ENCODE peak calls at places on chromosomes 7 and 10, in ten cellular contexts. One of them, this sample, is unnamed.

GRCh38 chr7:95687759-95688343 is 84.5 kb upstream of the DYNC1I1 start:
- DNase-seq in hippocampal formation: peak
- DNase-seq in CD4-positive, CD25-positive, alpha-beta regulatory T cell: no peak
- DNase-seq in body of pancreas: no peak
- DNase-seq in NCI-H774: peak
- DNase-seq in suprapubic skin: no peak
- DNase-seq in effector memory CD8-positive, alpha-beta T cell: no peak
- DNase-seq in prostate gland: no peak
- DNase-seq in T-helper 17 cell: no peak
- DNase-seq in stimulated activated CD4-positive, alpha-beta T cell treated with anti-CD3 and anti-CD28 coated beads, Interleukin-1b, Interleukin-23, amount 100 ng/mL, for 48 hours: no peak
- DNase-seq in this sample: no peak

GRCh38 chr7:114070246-114070645 is 151.4 kb upstream of the PPP1R3A start:
- DNase-seq in hippocampal formation: no peak
- DNase-seq in prostate gland: no peak
- DNase-seq in T-helper 17 cell: no peak
- DNase-seq in suprapubic skin: no peak
- DNase-seq in stimulated activated CD4-positive, alpha-beta T cell treated with anti-CD3 and anti-CD28 coated beads, Interleukin-1b, Interleukin-23, amount 100 ng/mL, for 48 hours: no peak
- DNase-seq in CD4-positive, CD25-positive, alpha-beta regulatory T cell: no peak
- DNase-seq in body of pancreas: no peak
- DNase-seq in effector memory CD8-positive, alpha-beta T cell: no peak
- DNase-seq in NCI-H774: no peak
- DNase-seq in this sample: no peak

GRCh38 chr10:60654813-60655464 is 123.3 kb upstream of the CDK1 start:
- DNase-seq in body of pancreas: no peak
- DNase-seq in NCI-H774: no peak
- DNase-seq in effector memory CD8-positive, alpha-beta T cell: no peak
- DNase-seq in CD4-positive, CD25-positive, alpha-beta regulatory T cell: no peak
- DNase-seq in suprapubic skin: no peak
- DNase-seq in hippocampal formation: no peak
- DNase-seq in stimulated activated CD4-positive, alpha-beta T cell treated with anti-CD3 and anti-CD28 coated beads, Interleukin-1b, Interleukin-23, amount 100 ng/mL, for 48 hours: no peak
- DNase-seq in prostate gland: no peak
- DNase-seq in T-helper 17 cell: no peak
- DNase-seq in this sample: no peak

GRCh38 chr7:146146866-146147265 is 30.3 kb downstream of the CNTNAP2 start:
- DNase-seq in prostate gland: no peak
- DNase-seq in hippocampal formation: no peak
- DNase-seq in effector memory CD8-positive, alpha-beta T cell: no peak
- DNase-seq in stimulated activated CD4-positive, alpha-beta T cell treated with anti-CD3 and anti-CD28 coated beads, Interleukin-1b, Interleukin-23, amount 100 ng/mL, for 48 hours: no peak
- DNase-seq in CD4-positive, CD25-positive, alpha-beta regulatory T cell: no peak
- DNase-seq in T-helper 17 cell: no peak
- DNase-seq in NCI-H774: peak
- DNase-seq in suprapubic skin: no peak
- DNase-seq in body of pancreas: no peak
- DNase-seq in this sample: no peak

GRCh38 chr10:83108565-83109333 is 1030.6 kb upstream of the GHITM start:
- DNase-seq in CD4-positive, CD25-positive, alpha-beta regulatory T cell: no peak
- DNase-seq in suprapubic skin: no peak
- DNase-seq in NCI-H774: no peak
- DNase-seq in T-helper 17 cell: no peak
- DNase-seq in prostate gland: no peak
- DNase-seq in hippocampal formation: no peak
- DNase-seq in stimulated activated CD4-positive, alpha-beta T cell treated with anti-CD3 and anti-CD28 coated beads, Interleukin-1b, Interleukin-23, amount 100 ng/mL, for 48 hours: no peak
- DNase-seq in effector memory CD8-positive, alpha-beta T cell: no peak
- DNase-seq in body of pancreas: no peak
- DNase-seq in this sample: no peak

GRCh38 chr10:112583236-112583919 is 136.4 kb downstream of the VTI1A start:
- DNase-seq in NCI-H774: no peak
- DNase-seq in T-helper 17 cell: no peak
- DNase-seq in CD4-positive, CD25-positive, alpha-beta regulatory T cell: no peak
- DNase-seq in stimulated activated CD4-positive, alpha-beta T cell treated with anti-CD3 and anti-CD28 coated beads, Interleukin-1b, Interleukin-23, amount 100 ng/mL, for 48 hours: no peak
- DNase-seq in hippocampal formation: no peak
- DNase-seq in body of pancreas: no peak
- DNase-seq in effector memory CD8-positive, alpha-beta T cell: no peak
- DNase-seq in suprapubic skin: no peak
- DNase-seq in prostate gland: no peak
- DNase-seq in this sample: no peak

GRCh38 chr7:45863715-45864114 is 9.2 kb downstream of the CCDC201 start:
- DNase-seq in T-helper 17 cell: no peak
- DNase-seq in suprapubic skin: no peak
- DNase-seq in body of pancreas: no peak
- DNase-seq in hippocampal formation: no peak
- DNase-seq in effector memory CD8-positive, alpha-beta T cell: no peak
- DNase-seq in prostate gland: no peak
- DNase-seq in CD4-positive, CD25-positive, alpha-beta regulatory T cell: no peak
- DNase-seq in NCI-H774: no peak
- DNase-seq in stimulated activated CD4-positive, alpha-beta T cell treated with anti-CD3 and anti-CD28 coated beads, Interleukin-1b, Interleukin-23, amount 100 ng/mL, for 48 hours: no peak
- DNase-seq in this sample: no peak

GRCh38 chr10:114151486-114151885 is 22.5 kb downstream of the CCDC186 start:
- DNase-seq in body of pancreas: no peak
- DNase-seq in hippocampal formation: no peak
- DNase-seq in effector memory CD8-positive, alpha-beta T cell: no peak
- DNase-seq in stimulated activated CD4-positive, alpha-beta T cell treated with anti-CD3 and anti-CD28 coated beads, Interleukin-1b, Interleukin-23, amount 100 ng/mL, for 48 hours: no peak
- DNase-seq in T-helper 17 cell: no peak
- DNase-seq in CD4-positive, CD25-positive, alpha-beta regulatory T cell: no peak
- DNase-seq in suprapubic skin: no peak
- DNase-seq in prostate gland: no peak
- DNase-seq in NCI-H774: no peak
- DNase-seq in this sample: no peak

GRCh38 chr7:116687801-116688201 is 15.8 kb downstream of the MET start:
- DNase-seq in effector memory CD8-positive, alpha-beta T cell: no peak
- DNase-seq in CD4-positive, CD25-positive, alpha-beta regulatory T cell: no peak
- DNase-seq in T-helper 17 cell: no peak
- DNase-seq in hippocampal formation: no peak
- DNase-seq in body of pancreas: no peak
- DNase-seq in stimulated activated CD4-positive, alpha-beta T cell treated with anti-CD3 and anti-CD28 coated beads, Interleukin-1b, Interleukin-23, amount 100 ng/mL, for 48 hours: no peak
- DNase-seq in prostate gland: no peak
- DNase-seq in NCI-H774: no peak
- DNase-seq in suprapubic skin: no peak
- DNase-seq in this sample: no peak

GRCh38 chr7:129423700-129424410 is 10.4 kb upstream of the STRIP2 start:
- DNase-seq in hippocampal formation: no peak
- DNase-seq in stimulated activated CD4-positive, alpha-beta T cell treated with anti-CD3 and anti-CD28 coated beads, Interleukin-1b, Interleukin-23, amount 100 ng/mL, for 48 hours: no peak
- DNase-seq in NCI-H774: no peak
- DNase-seq in CD4-positive, CD25-positive, alpha-beta regulatory T cell: no peak
- DNase-seq in T-helper 17 cell: no peak
- DNase-seq in suprapubic skin: no peak
- DNase-seq in prostate gland: no peak
- DNase-seq in body of pancreas: no peak
- DNase-seq in effector memory CD8-positive, alpha-beta T cell: no peak
- DNase-seq in this sample: no peak

GRCh38 chr10:86779267-86780017 is 23.0 kb downstream of the BMPR1A start:
- DNase-seq in stimulated activated CD4-positive, alpha-beta T cell treated with anti-CD3 and anti-CD28 coated beads, Interleukin-1b, Interleukin-23, amount 100 ng/mL, for 48 hours: no peak
- DNase-seq in T-helper 17 cell: no peak
- DNase-seq in effector memory CD8-positive, alpha-beta T cell: no peak
- DNase-seq in NCI-H774: no peak
- DNase-seq in CD4-positive, CD25-positive, alpha-beta regulatory T cell: no peak
- DNase-seq in prostate gland: no peak
- DNase-seq in body of pancreas: no peak
- DNase-seq in suprapubic skin: no peak
- DNase-seq in hippocampal formation: no peak
- DNase-seq in this sample: no peak

GRCh38 chr7:4439444-4439843 is 242.7 kb upstream of the FOXK1 start:
- DNase-seq in body of pancreas: no peak
- DNase-seq in NCI-H774: no peak
- DNase-seq in stimulated activated CD4-positive, alpha-beta T cell treated with anti-CD3 and anti-CD28 coated beads, Interleukin-1b, Interleukin-23, amount 100 ng/mL, for 48 hours: no peak
- DNase-seq in CD4-positive, CD25-positive, alpha-beta regulatory T cell: no peak
- DNase-seq in hippocampal formation: no peak
- DNase-seq in effector memory CD8-positive, alpha-beta T cell: no peak
- DNase-seq in T-helper 17 cell: no peak
- DNase-seq in suprapubic skin: no peak
- DNase-seq in prostate gland: no peak
- DNase-seq in this sample: peak

GRCh38 chr7:128740996-128741395 is 1.8 kb downstream of the CALU start:
- DNase-seq in T-helper 17 cell: no peak
- DNase-seq in hippocampal formation: no peak
- DNase-seq in prostate gland: no peak
- DNase-seq in CD4-positive, CD25-positive, alpha-beta regulatory T cell: no peak
- DNase-seq in body of pancreas: peak
- DNase-seq in stimulated activated CD4-positive, alpha-beta T cell treated with anti-CD3 and anti-CD28 coated beads, Interleukin-1b, Interleukin-23, amount 100 ng/mL, for 48 hours: no peak
- DNase-seq in NCI-H774: no peak
- DNase-seq in suprapubic skin: no peak
- DNase-seq in effector memory CD8-positive, alpha-beta T cell: no peak
- DNase-seq in this sample: peak

GRCh38 chr7:103966593-103967277 is 22.7 kb downstream of the RELN start:
- DNase-seq in body of pancreas: no peak
- DNase-seq in suprapubic skin: no peak
- DNase-seq in NCI-H774: no peak
- DNase-seq in T-helper 17 cell: no peak
- DNase-seq in prostate gland: no peak
- DNase-seq in hippocampal formation: no peak
- DNase-seq in CD4-positive, CD25-positive, alpha-beta regulatory T cell: no peak
- DNase-seq in stimulated activated CD4-positive, alpha-beta T cell treated with anti-CD3 and anti-CD28 coated beads, Interleukin-1b, Interleukin-23, amount 100 ng/mL, for 48 hours: no peak
- DNase-seq in effector memory CD8-positive, alpha-beta T cell: no peak
- DNase-seq in this sample: no peak

GRCh38 chr7:24143547-24143946 is 140.4 kb upstream of the NPY start:
- DNase-seq in effector memory CD8-positive, alpha-beta T cell: no peak
- DNase-seq in stimulated activated CD4-positive, alpha-beta T cell treated with anti-CD3 and anti-CD28 coated beads, Interleukin-1b, Interleukin-23, amount 100 ng/mL, for 48 hours: no peak
- DNase-seq in body of pancreas: no peak
- DNase-seq in T-helper 17 cell: no peak
- DNase-seq in CD4-positive, CD25-positive, alpha-beta regulatory T cell: no peak
- DNase-seq in prostate gland: no peak
- DNase-seq in suprapubic skin: no peak
- DNase-seq in hippocampal formation: no peak
- DNase-seq in NCI-H774: no peak
- DNase-seq in this sample: no peak

GRCh38 chr10:23192741-23193434 is 776 bp downstream of the PTF1A start:
- DNase-seq in T-helper 17 cell: no peak
- DNase-seq in hippocampal formation: no peak
- DNase-seq in suprapubic skin: no peak
- DNase-seq in prostate gland: no peak
- DNase-seq in CD4-positive, CD25-positive, alpha-beta regulatory T cell: no peak
- DNase-seq in effector memory CD8-positive, alpha-beta T cell: no peak
- DNase-seq in NCI-H774: no peak
- DNase-seq in body of pancreas: peak
- DNase-seq in stimulated activated CD4-positive, alpha-beta T cell treated with anti-CD3 and anti-CD28 coated beads, Interleukin-1b, Interleukin-23, amount 100 ng/mL, for 48 hours: no peak
- DNase-seq in this sample: no peak

GRCh38 chr7:46153951-46154787 is 233.1 kb upstream of the IGFBP3 start:
- DNase-seq in effector memory CD8-positive, alpha-beta T cell: no peak
- DNase-seq in suprapubic skin: no peak
- DNase-seq in body of pancreas: no peak
- DNase-seq in CD4-positive, CD25-positive, alpha-beta regulatory T cell: no peak
- DNase-seq in hippocampal formation: no peak
- DNase-seq in T-helper 17 cell: no peak
- DNase-seq in stimulated activated CD4-positive, alpha-beta T cell treated with anti-CD3 and anti-CD28 coated beads, Interleukin-1b, Interleukin-23, amount 100 ng/mL, for 48 hours: no peak
- DNase-seq in prostate gland: no peak
- DNase-seq in NCI-H774: no peak
- DNase-seq in this sample: no peak

GRCh38 chr7:124480821-124481290 is 284.7 kb downstream of the GPR37 start:
- DNase-seq in stimulated activated CD4-positive, alpha-beta T cell treated with anti-CD3 and anti-CD28 coated beads, Interleukin-1b, Interleukin-23, amount 100 ng/mL, for 48 hours: no peak
- DNase-seq in body of pancreas: no peak
- DNase-seq in T-helper 17 cell: no peak
- DNase-seq in NCI-H774: no peak
- DNase-seq in CD4-positive, CD25-positive, alpha-beta regulatory T cell: no peak
- DNase-seq in hippocampal formation: no peak
- DNase-seq in prostate gland: no peak
- DNase-seq in effector memory CD8-positive, alpha-beta T cell: no peak
- DNase-seq in suprapubic skin: no peak
- DNase-seq in this sample: no peak

GRCh38 chr7:148918058-148918596 is 34.0 kb upstream of the EZH2 start:
- DNase-seq in prostate gland: no peak
- DNase-seq in effector memory CD8-positive, alpha-beta T cell: no peak
- DNase-seq in CD4-positive, CD25-positive, alpha-beta regulatory T cell: no peak
- DNase-seq in body of pancreas: no peak
- DNase-seq in stimulated activated CD4-positive, alpha-beta T cell treated with anti-CD3 and anti-CD28 coated beads, Interleukin-1b, Interleukin-23, amount 100 ng/mL, for 48 hours: no peak
- DNase-seq in NCI-H774: no peak
- DNase-seq in hippocampal formation: no peak
- DNase-seq in suprapubic skin: no peak
- DNase-seq in T-helper 17 cell: no peak
- DNase-seq in this sample: no peak

GRCh38 chr7:120521761-120522737 is 249.1 kb downstream of the KCND2 start:
- DNase-seq in CD4-positive, CD25-positive, alpha-beta regulatory T cell: no peak
- DNase-seq in hippocampal formation: no peak
- DNase-seq in T-helper 17 cell: no peak
- DNase-seq in prostate gland: no peak
- DNase-seq in NCI-H774: no peak
- DNase-seq in body of pancreas: no peak
- DNase-seq in effector memory CD8-positive, alpha-beta T cell: no peak
- DNase-seq in suprapubic skin: no peak
- DNase-seq in stimulated activated CD4-positive, alpha-beta T cell treated with anti-CD3 and anti-CD28 coated beads, Interleukin-1b, Interleukin-23, amount 100 ng/mL, for 48 hours: no peak
- DNase-seq in this sample: no peak

GRCh38 chr7:125253454-125254182 is 324.0 kb upstream of the POT1 start:
- DNase-seq in body of pancreas: no peak
- DNase-seq in effector memory CD8-positive, alpha-beta T cell: no peak
- DNase-seq in T-helper 17 cell: no peak
- DNase-seq in hippocampal formation: no peak
- DNase-seq in suprapubic skin: no peak
- DNase-seq in stimulated activated CD4-positive, alpha-beta T cell treated with anti-CD3 and anti-CD28 coated beads, Interleukin-1b, Interleukin-23, amount 100 ng/mL, for 48 hours: no peak
- DNase-seq in NCI-H774: no peak
- DNase-seq in prostate gland: no peak
- DNase-seq in CD4-positive, CD25-positive, alpha-beta regulatory T cell: no peak
- DNase-seq in this sample: no peak

GRCh38 chr7:27303021-27303420 is 60.4 kb downstream of the EVX1 start:
- DNase-seq in NCI-H774: no peak
- DNase-seq in prostate gland: peak
- DNase-seq in T-helper 17 cell: no peak
- DNase-seq in CD4-positive, CD25-positive, alpha-beta regulatory T cell: no peak
- DNase-seq in suprapubic skin: no peak
- DNase-seq in stimulated activated CD4-positive, alpha-beta T cell treated with anti-CD3 and anti-CD28 coated beads, Interleukin-1b, Interleukin-23, amount 100 ng/mL, for 48 hours: no peak
- DNase-seq in hippocampal formation: no peak
- DNase-seq in body of pancreas: no peak
- DNase-seq in effector memory CD8-positive, alpha-beta T cell: no peak
- DNase-seq in this sample: no peak

GRCh38 chr7:96188623-96188991 is 133.3 kb downstream of the SLC25A13 start:
- DNase-seq in body of pancreas: no peak
- DNase-seq in suprapubic skin: no peak
- DNase-seq in T-helper 17 cell: no peak
- DNase-seq in hippocampal formation: peak
- DNase-seq in stimulated activated CD4-positive, alpha-beta T cell treated with anti-CD3 and anti-CD28 coated beads, Interleukin-1b, Interleukin-23, amount 100 ng/mL, for 48 hours: no peak
- DNase-seq in effector memory CD8-positive, alpha-beta T cell: no peak
- DNase-seq in CD4-positive, CD25-positive, alpha-beta regulatory T cell: no peak
- DNase-seq in NCI-H774: no peak
- DNase-seq in prostate gland: no peak
- DNase-seq in this sample: no peak

GRCh38 chr7:22863156-22863899 is 40.7 kb upstream of the TOMM7 start:
- DNase-seq in stimulated activated CD4-positive, alpha-beta T cell treated with anti-CD3 and anti-CD28 coated beads, Interleukin-1b, Interleukin-23, amount 100 ng/mL, for 48 hours: no peak
- DNase-seq in T-helper 17 cell: no peak
- DNase-seq in effector memory CD8-positive, alpha-beta T cell: no peak
- DNase-seq in CD4-positive, CD25-positive, alpha-beta regulatory T cell: no peak
- DNase-seq in body of pancreas: no peak
- DNase-seq in NCI-H774: no peak
- DNase-seq in suprapubic skin: no peak
- DNase-seq in hippocampal formation: no peak
- DNase-seq in prostate gland: no peak
- DNase-seq in this sample: no peak

GRCh38 chr7:38659931-38660330 is 28.8 kb upstream of the AMPH start:
- DNase-seq in T-helper 17 cell: no peak
- DNase-seq in NCI-H774: no peak
- DNase-seq in prostate gland: no peak
- DNase-seq in CD4-positive, CD25-positive, alpha-beta regulatory T cell: no peak
- DNase-seq in body of pancreas: no peak
- DNase-seq in stimulated activated CD4-positive, alpha-beta T cell treated with anti-CD3 and anti-CD28 coated beads, Interleukin-1b, Interleukin-23, amount 100 ng/mL, for 48 hours: no peak
- DNase-seq in suprapubic skin: no peak
- DNase-seq in hippocampal formation: no peak
- DNase-seq in effector memory CD8-positive, alpha-beta T cell: no peak
- DNase-seq in this sample: no peak

This sample was measured in gastrocnemius medialis.